ENCODE peak calls at places on chromosomes 7 and 10, in ten cellular contexts. S is IMR-90, U is fibroblast of pulmonary artery, I is gastrocnemius medialis, Y is lower leg skin, P is GM12865, K is cardiac fibroblast, V is mucosa of descending colon, G is fibroblast of mammary gland, H is pancreas. A is an unnamed sample.

GRCh38 chr7:2409745-2410414 is 6.5 kb downstream of the CHST12 start:
- DNase-seq in P (no peak), U (no peak), H (no peak), I (no peak), V (no peak), S (no peak), G (no peak), Y (no peak), K (no peak), A (no peak)

GRCh38 chr7:36283711-36284130 is 105.9 kb upstream of the ANLN start:
- DNase-seq in K (no peak), S (no peak), V (peak), G (no peak), H (no peak), Y (peak), P (peak), U (no peak), I (peak), A (no peak)

GRCh38 chr7:130695840-130696239 is 9.5 kb upstream of the TSGA13 start:
- DNase-seq in K (peak), P (peak), Y (no peak), G (peak), U (peak), H (no peak), S (peak), I (no peak), V (no peak), A (no peak)

GRCh38 chr10:122044045-122044661 is 55.2 kb downstream of the TACC2 start:
- DNase-seq in I (peak), H (no peak), P (no peak), V (no peak), Y (no peak), G (peak), S (peak), U (no peak), K (no peak), A (no peak)

GRCh38 chr10:73837072-73837471 is 25.7 kb upstream of the NDST2 start:
- DNase-seq in K (peak), H (no peak), G (peak), U (peak), V (no peak), Y (no peak), S (peak), I (no peak), P (no peak), A (no peak)

GRCh38 chr7:27166475-27167169 is 1.3 kb upstream of the HOXA9 start:
- DNase-seq in G (peak), V (peak), U (no peak), K (no peak), I (no peak), Y (no peak), S (no peak), P (no peak), H (peak), A (no peak)

GRCh38 chr7:128361463-128362441 is at the start of gene PRRT4:
- DNase-seq in U (no peak), G (no peak), K (no peak), S (no peak), H (no peak), P (no peak), V (peak), I (no peak), Y (no peak), A (no peak)

GRCh38 chr7:128795129-128795528 is 3.4 kb downstream of the CCDC136 start:
- DNase-seq in S (no peak), Y (no peak), I (no peak), V (no peak), H (no peak), P (no peak), K (no peak), U (no peak), G (no peak), A (no peak)

GRCh38 chr10:59702347-59702746 is 7.3 kb downstream of the SLC16A9 start:
- DNase-seq in Y (no peak), K (no peak), P (peak), U (no peak), G (no peak), V (no peak), S (no peak), I (no peak), H (no peak), A (no peak)

GRCh38 chr7:34719651-34720050 is 61.6 kb downstream of the NPSR1 start:
- DNase-seq in V (no peak), G (no peak), S (no peak), Y (no peak), H (no peak), P (no peak), I (no peak), U (no peak), K (no peak), A (no peak)

GRCh38 chr7:66950763-66951162 is 29.7 kb downstream of the TMEM248 start:
- DNase-seq in Y (no peak), P (no peak), S (peak), H (no peak), V (no peak), K (peak), G (peak), I (no peak), U (peak), A (no peak)

GRCh38 chr10:117610321-117610720 is 67.8 kb downstream of the EMX2 start:
- DNase-seq in U (no peak), H (no peak), S (no peak), V (no peak), P (no peak), I (no peak), Y (no peak), G (no peak), K (no peak), A (no peak)

GRCh38 chr10:115981056-115981455 is 291.9 kb downstream of the GFRA1 start:
- DNase-seq in K (no peak), U (no peak), I (no peak), H (no peak), G (no peak), P (no peak), S (no peak), Y (no peak), V (no peak), A (no peak)

GRCh38 chr7:100128602-100128963 is 1.8 kb downstream of the MBLAC1 start:
- DNase-seq in H (no peak), I (no peak), V (no peak), S (no peak), G (no peak), P (no peak), U (no peak), K (no peak), Y (no peak), A (no peak)

GRCh38 chr7:100127866-100128601 is 1.3 kb downstream of the MBLAC1 start:
- DNase-seq in S (no peak), K (no peak), U (no peak), Y (no peak), P (peak), I (no peak), H (peak), V (no peak), G (no peak), A (no peak)

GRCh38 chr7:100132697-100133137 is 6.0 kb downstream of the MBLAC1 start:
- DNase-seq in K (peak), V (peak), Y (no peak), S (peak), P (peak), I (no peak), G (peak), U (peak), H (no peak), A (no peak)

GRCh38 chr7:100132126-100132525 is 5.4 kb downstream of the MBLAC1 start:
- DNase-seq in H (no peak), K (no peak), I (no peak), Y (no peak), P (no peak), V (no peak), G (no peak), U (no peak), S (no peak), A (no peak)

GRCh38 chr7:100130608-100131453 is 4.1 kb downstream of the MBLAC1 start:
- DNase-seq in K (peak), V (peak), H (peak), U (peak), Y (peak), S (peak), I (peak), P (peak), G (peak), A (peak)
- H3K4me3 ChIP-seq in K (no peak), V (no peak), H (no peak), U (no peak), Y (no peak), S (no peak), I (no peak), P (no peak), G (no peak), A (no peak)

GRCh38 chr7:16432425-16432731 is 11.0 kb upstream of the CRPPA start:
- DNase-seq in I (no peak), U (no peak), V (no peak), Y (no peak), P (no peak), G (no peak), H (no peak), S (no peak), K (no peak), A (no peak)
- TF ChIP-seq CTCF in I (no peak), U (no peak), V (no peak), Y (no peak), P (no peak), G (no peak), H (no peak), S (no peak), K (no peak), A (no peak)

DNA sequence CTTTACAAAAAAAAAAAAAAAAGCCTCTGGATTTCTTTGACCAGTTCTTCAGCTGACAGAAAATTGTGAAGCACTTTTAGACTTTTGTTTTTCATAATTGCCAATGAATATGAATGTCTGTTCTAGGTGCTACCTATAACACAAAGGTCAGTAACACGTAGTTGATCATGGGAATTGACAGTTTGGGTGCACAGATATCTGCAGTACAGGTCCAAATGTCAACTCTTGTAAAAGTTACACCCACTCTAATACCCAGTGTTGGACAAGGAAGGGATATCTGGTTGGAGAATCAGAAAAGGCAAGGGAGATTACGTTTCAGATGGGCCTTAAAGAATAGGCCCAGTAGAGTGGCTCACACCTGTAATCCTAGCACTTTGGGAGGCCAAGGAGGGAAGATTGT is 1.8 kb downstream of the REEP3 start:
- DNase-seq in U (no peak), S (no peak), K (no peak), V (no peak), Y (no peak), P (no peak), G (no peak), I (no peak), H (no peak), A (no peak)
- H3K4me3 ChIP-seq in U (peak), S (no peak), K (peak), V (no peak), Y (no peak), P (no peak), G (peak), I (no peak), H (no peak), A (no peak)

GRCh38 chr10:101031796-101032636 is 982 bp downstream of the SFXN3 start:
- DNase-seq in G (peak), K (peak), P (peak), V (peak), Y (peak), H (peak), S (peak), I (peak), U (peak), A (peak)

GRCh38 chr10:101031128-101031795 is at the start of the genes PDZD7 and SFXN3:
- DNase-seq in Y (peak), S (peak), U (peak), I (peak), G (peak), H (peak), P (peak), V (peak), K (peak), A (peak)

GRCh38 chr10:101030492-101031127 is 319 bp downstream of the PDZD7 start:
- DNase-seq in V (no peak), P (no peak), Y (no peak), U (no peak), S (no peak), H (no peak), I (no peak), K (no peak), G (no peak), A (no peak)

GRCh38 chr10:101028446-101029244 is 2.3 kb downstream of the PDZD7 start:
- DNase-seq in P (no peak), I (no peak), G (no peak), V (no peak), U (no peak), Y (no peak), H (no peak), S (no peak), K (no peak), A (no peak)

GRCh38 chr10:101029520-101030309 is 1.2 kb downstream of the PDZD7 start:
- DNase-seq in V (no peak), P (no peak), G (no peak), Y (no peak), S (no peak), H (peak), K (no peak), I (no peak), U (no peak), A (no peak)
- TF ChIP-seq CTCF in V (no peak), P (no peak), G (peak), Y (no peak), S (no peak), H (no peak), K (peak), I (no peak), U (peak), A (no peak)

GRCh38 chr7:109375857-109376256 is 806.2 kb downstream of the DNAJB9 start:
- DNase-seq in P (no peak), S (no peak), H (no peak), V (no peak), I (no peak), U (no peak), K (no peak), G (no peak), Y (no peak), A (no peak)
- H3K4me3 ChIP-seq in P (no peak), S (no peak), H (no peak), V (no peak), I (no peak), U (no peak), K (no peak), G (no peak), Y (no peak), A (no peak)

A was measured in tibial nerve.